ENCODE peak calls at places on chromosomes 4 and X, in nine cellular contexts. E is aorta; F is B cell; V is CD8-positive, alpha-beta T cell; X is endodermal cell; P is RCC 7860; U is HTR-8/SVneo; G is Peyer's patch; C is HL-60. W is an unnamed sample.

GRCh38 chrX:104315555-104315954 is 60.8 kb upstream of the ESX1 start:
- DNase-seq in E (no peak), U (no peak), P (peak), X (no peak), G (no peak), V (no peak), C (no peak), F (no peak), W (no peak)

GRCh38 chr4:11782859-11783258 is 354.2 kb upstream of the HS3ST1 start:
- DNase-seq in V (no peak), C (no peak), X (no peak), F (no peak), E (no peak), U (no peak), G (no peak), P (no peak), W (no peak)

GRCh38 chr4:119628281-119629141 is at the start of gene PDE5A:
- DNase-seq in E (peak), P (peak), X (peak), G (peak), V (peak), C (peak), U (peak), F (peak), W (peak)

GRCh38 chrX:53686151-53686885 is at the start of gene HUWE1:
- DNase-seq in P (peak), E (peak), C (no peak), V (peak), U (peak), F (peak), G (peak), X (peak), W (peak)

GRCh38 chrX:13697976-13698375 is 9.0 kb downstream of the RAB9A start:
- DNase-seq in C (no peak), G (no peak), V (no peak), E (no peak), X (no peak), F (no peak), U (no peak), P (no peak), W (no peak)

GRCh38 chr4:83195280-83195679 is 80.8 kb upstream of the PLAC8 start:
- DNase-seq in X (no peak), F (no peak), C (no peak), P (no peak), U (no peak), G (no peak), E (no peak), V (no peak), W (no peak)

GRCh38 chrX:68488657-68489056 is 10.2 kb upstream of the YIPF6 start:
- DNase-seq in X (no peak), E (no peak), F (no peak), V (no peak), G (no peak), P (no peak), C (no peak), U (no peak), W (no peak)

GRCh38 chr4:3422241-3422801 is 19.4 kb upstream of the HGFAC start:
- DNase-seq in E (peak), C (no peak), X (no peak), P (no peak), V (no peak), G (no peak), U (no peak), F (no peak), W (no peak)

GRCh38 chr4:2803624-2804448 is 11.0 kb downstream of the SH3BP2 start:
- DNase-seq in G (no peak), F (peak), V (no peak), X (no peak), E (peak), U (no peak), P (peak), C (peak), W (no peak)

GRCh38 chrX:129744881-129745321 is 6.1 kb downstream of the XPNPEP2 start:
- DNase-seq in X (no peak), F (no peak), U (no peak), G (no peak), C (no peak), V (no peak), E (no peak), P (no peak), W (no peak)

GRCh38 chrX:23782455-23782854 is 518 bp upstream of the SAT1 start:
- DNase-seq in U (no peak), E (no peak), F (no peak), G (no peak), X (no peak), C (no peak), V (no peak), P (peak), W (no peak)

GRCh38 chrX:136588060-136588459 is 56.0 kb downstream of the VGLL1 start:
- DNase-seq in C (no peak), F (no peak), X (no peak), U (no peak), E (no peak), P (no peak), G (no peak), V (no peak), W (no peak)

GRCh38 chr4:163988921-163989320 is 494.4 kb downstream of the TMA16 start:
- DNase-seq in G (no peak), X (peak), V (no peak), C (no peak), U (no peak), E (no peak), F (no peak), P (no peak), W (no peak)

GRCh38 chrX:18582910-18583493 is 88.9 kb downstream of the RS1 start:
- DNase-seq in F (no peak), V (no peak), P (no peak), G (no peak), E (no peak), U (no peak), X (no peak), C (no peak), W (no peak)

GRCh38 chr4:56271121-56271520 is 116.2 kb downstream of the AASDH start:
- DNase-seq in F (no peak), E (no peak), G (no peak), C (no peak), U (no peak), V (no peak), P (no peak), X (no peak), W (no peak)

GRCh38 chr4:153971878-153972277 is 183.0 kb upstream of the SFRP2 start:
- DNase-seq in X (no peak), F (no peak), G (no peak), V (no peak), P (no peak), C (no peak), U (no peak), E (no peak), W (no peak)

GRCh38 chr4:173490817-173491518 is 39.1 kb downstream of the HAND2 start:
- DNase-seq in V (no peak), P (peak), U (peak), X (peak), G (no peak), C (peak), E (no peak), F (no peak), W (no peak)

GRCh38 chr4:13920111-13920875 is 292.8 kb upstream of the BOD1L1 start:
- DNase-seq in P (no peak), V (no peak), C (no peak), G (no peak), E (no peak), U (no peak), X (no peak), F (no peak), W (no peak)

GRCh38 chr4:152243890-152244595 is 291.8 kb downstream of the FBXW7 start:
- DNase-seq in F (no peak), E (peak), C (no peak), U (no peak), X (no peak), G (no peak), V (no peak), P (no peak), W (no peak)

GRCh38 chr4:144831971-144832370 is 186.0 kb downstream of the HHIP start:
- DNase-seq in F (no peak), C (no peak), P (no peak), U (no peak), E (no peak), G (no peak), V (no peak), X (no peak), W (no peak)

GRCh38 chr4:72531322-72531721 is 37.7 kb downstream of the ADAMTS3 start:
- DNase-seq in E (no peak), X (no peak), G (no peak), C (no peak), P (no peak), F (no peak), V (no peak), U (no peak), W (no peak)

GRCh38 chrX:1385824-1386223 is 6.1 kb downstream of the SLC25A6 start:
- DNase-seq in E (peak), G (peak), X (peak), V (no peak), C (no peak), P (no peak), F (no peak), U (no peak), W (no peak)

GRCh38 chr4:79585834-79586233 is 177.8 kb upstream of the GK2 start:
- DNase-seq in F (no peak), C (no peak), X (peak), V (no peak), P (no peak), G (no peak), U (no peak), E (no peak), W (no peak)

GRCh38 chr4:2280531-2281300 is 18.8 kb upstream of the MXD4 start:
- DNase-seq in U (no peak), F (no peak), C (no peak), P (no peak), V (no peak), G (no peak), X (no peak), E (peak), W (no peak)

W was measured in stimulated activated CD8-positive, alpha-beta memory T cell treated with anti-CD3 and anti-CD28 coated beads, Interleukin-15, amount 100 ng/mL, for 24 hours.